ENCODE peak calls at places on chromosomes 13 and 19, in eight cellular contexts. P, B, N, A, J, M, X and L are unnamed samples.

GRCh38 chr19:54203151-54203611 is 2.5 kb downstream of the RPS9 start:
- DNase-seq in P (no peak), B (no peak), N (no peak), A (peak; percentile 79), J (no peak), M (no peak), X (peak; percentile 9), L (no peak)

GRCh38 chr19:51158474-51159129 is 16.5 kb downstream of the SIGLEC7 start:
- DNase-seq in P (peak; percentile 58), B (peak; percentile 31), N (no peak), A (peak; percentile 64), J (peak; percentile 76), M (peak; percentile 65), X (no peak), L (peak; percentile 28)

GRCh38 chr13:102197193-102197592 is 204.7 kb downstream of the FGF14 start:
- DNase-seq in P (no peak), B (no peak), N (no peak), A (no peak), J (no peak), M (no peak), X (peak; percentile 29), L (no peak)

GRCh38 chr13:42064259-42064658 is 15.8 kb downstream of the DGKH start:
- DNase-seq in P (no peak), B (no peak), N (no peak), A (no peak), J (no peak), M (no peak), X (peak; percentile 97), L (no peak)

GRCh38 chr13:64158910-64159309 is 2743.3 kb upstream of the PCDH20 start:
- DNase-seq in P (no peak), B (no peak), N (no peak), A (no peak), J (no peak), M (no peak), X (peak; percentile 79), L (no peak)

GRCh38 chr19:36916991-36917390 is 859 bp downstream of the ZNF568 start:
- DNase-seq in P (no peak), B (peak; percentile 0), N (no peak), A (no peak), J (no peak), M (no peak), X (peak; percentile 57), L (no peak)

GRCh38 chr13:22311734-22312404 is 641.0 kb downstream of the FGF9 start:
- DNase-seq in P (no peak), B (no peak), N (no peak), A (peak; percentile 8), J (no peak), M (no peak), X (no peak), L (no peak)

GRCh38 chr19:41206926-41207750 is 11.9 kb upstream of the AXL start:
- DNase-seq in P (no peak), B (no peak), N (peak; percentile 67), A (no peak), J (no peak), M (no peak), X (no peak), L (no peak)

GRCh38 chr19:10751109-10751972 is 33.5 kb downstream of the DNM2 start:
- DNase-seq in P (no peak), B (no peak), N (peak; percentile 85), A (peak; percentile 45), J (peak; percentile 81), M (no peak), X (no peak), L (no peak)

GRCh38 chr13:80690208-80690607 is 349.3 kb upstream of the SPRY2 start:
- DNase-seq in P (no peak), B (no peak), N (no peak), A (no peak), J (no peak), M (no peak), X (no peak), L (no peak)

GRCh38 chr13:35888327-35888940 is 242.7 kb downstream of the DCLK1 start:
- DNase-seq in P (no peak), B (no peak), N (no peak), A (no peak), J (no peak), M (no peak), X (peak; percentile 65), L (no peak)

GRCh38 chr19:11555246-11555645 is 3.8 kb downstream of the ELOF1 start:
- DNase-seq in P (no peak), B (no peak), N (no peak), A (no peak), J (no peak), M (no peak), X (no peak), L (no peak)

GRCh38 chr13:106284358-106284757 is 251.1 kb downstream of the EFNB2 start:
- DNase-seq in P (no peak), B (no peak), N (no peak), A (no peak), J (no peak), M (no peak), X (peak; percentile 12), L (no peak)

GRCh38 chr13:25753976-25754375 is 297.8 kb downstream of the SHISA2 start:
- DNase-seq in P (no peak), B (no peak), N (no peak), A (no peak), J (no peak), M (no peak), X (peak; percentile 64), L (no peak)

GRCh38 chr19:57687363-57688010 is 5.7 kb downstream of the ZNF551 start:
- DNase-seq in P (no peak), B (no peak), N (no peak), A (no peak), J (no peak), M (no peak), X (no peak), L (no peak)

GRCh38 chr13:113763254-113763653 is 4.2 kb downstream of the TMEM255B start:
- DNase-seq in P (no peak), B (no peak), N (peak; percentile 13), A (no peak), J (no peak), M (no peak), X (no peak), L (no peak)

GRCh38 chr13:36131931-36132297 is 732 bp upstream of the DCLK1 start:
- DNase-seq in P (no peak), B (no peak), N (peak; percentile 80), A (peak; percentile 26), J (peak; percentile 74), M (no peak), X (peak; percentile 55), L (no peak)

DNA sequence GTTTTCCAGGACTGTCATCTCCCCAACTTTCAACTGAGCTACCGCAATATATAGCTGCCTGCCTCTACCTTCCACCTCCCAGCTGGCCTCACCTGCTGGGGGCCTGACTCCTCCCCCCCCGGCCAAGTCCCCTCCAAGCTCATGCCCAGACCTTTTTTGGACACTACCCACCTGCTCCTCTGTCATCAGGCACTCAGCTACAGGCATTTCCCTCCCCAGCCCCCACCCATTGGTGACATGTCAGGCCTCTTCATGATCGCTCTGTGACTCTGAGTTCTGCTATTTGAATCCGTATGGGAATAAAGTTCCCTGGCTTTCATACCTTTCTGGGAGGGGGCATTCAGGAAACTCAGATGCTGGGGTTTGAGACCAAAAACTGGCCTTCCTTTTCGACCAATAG is 1.8 kb downstream of the PRKACA start:
- DNase-seq in P (no peak), B (no peak), N (no peak), A (no peak), J (no peak), M (no peak), X (no peak), L (no peak)
- H3K4me3 ChIP-seq in P (no peak overlapping the region), B (no peak overlapping the region), N (peak overlapping the region; percentile 84), A (no peak overlapping the region), J (no peak overlapping the region), M (peak overlapping the region; percentile 1), X (no peak overlapping the region), L (no peak overlapping the region)

GRCh38 chr13:49528161-49528560 is 32.4 kb downstream of the PHF11 start:
- DNase-seq in P (no peak), B (no peak), N (no peak), A (no peak), J (no peak), M (no peak), X (no peak), L (no peak)
- H3K36me3 ChIP-seq in P (peaks cover 5% of the 10 kb centered on the region), B (peaks cover 20% of the 10 kb centered on the region), N (peaks cover 26% of the 10 kb centered on the region), A (no peaks in the 10 kb centered on the region), J (peaks cover 63% of the 10 kb centered on the region), M (no peaks in the 10 kb centered on the region), X (peaks cover 2% of the 10 kb centered on the region), L (peaks cover 6% of the 10 kb centered on the region)

GRCh38 chr13:51603716-51604115 is 19.5 kb downstream of the WDFY2 start:
- DNase-seq in P (no peak), B (no peak), N (no peak), A (no peak), J (no peak), M (no peak), X (no peak), L (no peak)

GRCh38 chr13:51605698-51606097 is 21.4 kb downstream of the WDFY2 start:
- DNase-seq in P (no peak), B (no peak), N (no peak), A (no peak), J (no peak), M (no peak), X (no peak), L (no peak)

GRCh38 chr13:51608857-51609406 is 24.7 kb downstream of the WDFY2 start:
- DNase-seq in P (no peak), B (no peak), N (no peak), A (no peak), J (no peak), M (no peak), X (no peak), L (no peak)

GRCh38 chr13:51601601-51602348 is 17.5 kb downstream of the WDFY2 start:
- DNase-seq in P (no peak), B (no peak), N (no peak), A (no peak), J (no peak), M (no peak), X (no peak), L (peak; percentile 47)

DNA sequence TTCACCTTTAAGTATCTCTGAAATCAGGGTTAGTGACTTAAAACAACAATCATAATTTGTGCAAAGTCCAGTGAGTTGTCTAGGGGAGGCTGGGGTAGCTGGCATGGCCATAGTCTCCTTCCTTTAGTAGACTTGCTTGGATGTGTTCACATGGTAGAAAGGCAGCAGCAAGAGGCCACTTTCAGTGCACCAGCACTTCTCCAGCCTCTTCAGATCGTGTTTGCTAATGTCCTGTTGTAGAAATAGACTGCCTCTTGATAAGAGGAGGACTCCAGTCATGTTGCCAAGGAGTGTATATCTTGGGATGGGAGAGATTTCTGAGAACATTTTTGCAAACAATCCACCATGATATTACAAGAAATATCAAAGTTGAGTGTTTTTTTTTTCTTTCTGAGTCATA is 22.9 kb downstream of the WDFY2 start:
- DNase-seq in P (no peak), B (no peak), N (no peak), A (no peak), J (no peak), M (no peak), X (no peak), L (no peak)
- H3K4me1 ChIP-seq in P (no peaks in the 10 kb centered on the region), B (no peaks in the 10 kb centered on the region), N (peaks cover 10% of the 10 kb centered on the region), A (peaks cover 35% of the 10 kb centered on the region), J (peaks cover 17% of the 10 kb centered on the region), M (no peaks in the 10 kb centered on the region), X (peaks cover 2% of the 10 kb centered on the region), L (peaks cover 8% of the 10 kb centered on the region)

DNA sequence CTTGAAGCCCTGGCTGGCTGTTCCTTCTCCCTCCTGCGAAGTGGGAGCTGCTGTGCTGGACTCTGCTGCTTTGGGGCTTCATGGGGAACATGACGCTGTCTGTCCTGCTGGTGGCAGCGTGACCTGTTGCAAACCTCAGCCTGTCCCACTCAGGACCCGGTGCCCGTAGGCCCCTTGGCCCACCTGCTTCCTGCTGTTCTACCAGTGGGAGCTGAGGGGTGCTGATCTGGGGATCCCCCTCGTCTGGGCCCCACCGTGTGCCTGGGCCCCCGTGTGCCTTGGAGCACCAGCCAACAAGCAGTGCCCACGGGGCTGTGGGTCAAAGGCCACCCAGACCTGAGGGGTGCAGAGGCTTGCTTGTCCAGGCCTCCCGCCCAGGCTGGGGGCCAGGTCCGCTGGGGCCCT is 5.3 kb downstream of the SPPL2B start:
- DNase-seq in P (no peak), B (no peak), N (no peak), A (no peak), J (no peak), M (no peak), X (no peak), L (no peak)
- H3K4me3 ChIP-seq in P (no peak overlapping the region), B (no peak overlapping the region), N (no peak overlapping the region), A (no peak overlapping the region), J (no peak overlapping the region), M (no peak overlapping the region), X (no peak overlapping the region), L (no peak overlapping the region)